ENCODE peak calls at places on chromosome 6, in ten cellular contexts. One of them, this sample, is unnamed.

GRCh38 chr6:10404799-10405524 is 9.9 kb downstream of the TFAP2A start:
- DNase-seq in stimulated activated CD8-positive, alpha-beta memory T cell treated with anti-CD3 and anti-CD28 coated beads, Interleukin-15, amount 100 ng/mL, for 24 hours: no peak
- DNase-seq in cardiac fibroblast: no peak
- DNase-seq in DMS79: no peak
- DNase-seq in IMR-90: no peak
- DNase-seq in astrocyte of the hippocampus: no peak
- DNase-seq in T-helper 1 cell: no peak
- DNase-seq in DMS53: no peak
- DNase-seq in activated gamma-delta T cell treated with anti-CD3 and anti-CD28 coated beads, Interleukin-2, amount 50 U/mL, for 16 hours: no peak
- DNase-seq in ovary: no peak
- DNase-seq in this sample: peak; percentile 38

GRCh38 chr6:2885967-2886731 is 17.0 kb downstream of the SERPINB9 start:
- DNase-seq in ovary: no peak
- DNase-seq in DMS53: peak; percentile 56
- DNase-seq in IMR-90: no peak
- DNase-seq in DMS79: no peak
- DNase-seq in activated gamma-delta T cell treated with anti-CD3 and anti-CD28 coated beads, Interleukin-2, amount 50 U/mL, for 16 hours: no peak
- DNase-seq in stimulated activated CD8-positive, alpha-beta memory T cell treated with anti-CD3 and anti-CD28 coated beads, Interleukin-15, amount 100 ng/mL, for 24 hours: no peak
- DNase-seq in T-helper 1 cell: no peak
- DNase-seq in astrocyte of the hippocampus: no peak
- DNase-seq in cardiac fibroblast: no peak
- DNase-seq in this sample: no peak

GRCh38 chr6:56683882-56684281 is 41.2 kb upstream of the DST start:
- DNase-seq in stimulated activated CD8-positive, alpha-beta memory T cell treated with anti-CD3 and anti-CD28 coated beads, Interleukin-15, amount 100 ng/mL, for 24 hours: no peak
- DNase-seq in T-helper 1 cell: no peak
- DNase-seq in ovary: no peak
- DNase-seq in astrocyte of the hippocampus: peak; percentile 79
- DNase-seq in IMR-90: peak; percentile 93
- DNase-seq in cardiac fibroblast: peak; percentile 96
- DNase-seq in DMS53: peak; percentile 88
- DNase-seq in activated gamma-delta T cell treated with anti-CD3 and anti-CD28 coated beads, Interleukin-2, amount 50 U/mL, for 16 hours: no peak
- DNase-seq in DMS79: no peak
- DNase-seq in this sample: peak; percentile 94

GRCh38 chr6:72042088-72042487 is 155.7 kb downstream of the RIMS1 start:
- DNase-seq in cardiac fibroblast: peak; percentile 3
- DNase-seq in DMS79: no peak
- DNase-seq in astrocyte of the hippocampus: no peak
- DNase-seq in ovary: no peak
- DNase-seq in DMS53: peak; percentile 34
- DNase-seq in activated gamma-delta T cell treated with anti-CD3 and anti-CD28 coated beads, Interleukin-2, amount 50 U/mL, for 16 hours: no peak
- DNase-seq in stimulated activated CD8-positive, alpha-beta memory T cell treated with anti-CD3 and anti-CD28 coated beads, Interleukin-15, amount 100 ng/mL, for 24 hours: no peak
- DNase-seq in T-helper 1 cell: no peak
- DNase-seq in IMR-90: no peak
- DNase-seq in this sample: no peak

GRCh38 chr6:16921399-16922110 is 160.3 kb upstream of the ATXN1 start:
- DNase-seq in activated gamma-delta T cell treated with anti-CD3 and anti-CD28 coated beads, Interleukin-2, amount 50 U/mL, for 16 hours: no peak
- DNase-seq in T-helper 1 cell: no peak
- DNase-seq in DMS53: no peak
- DNase-seq in ovary: no peak
- DNase-seq in cardiac fibroblast: no peak
- DNase-seq in stimulated activated CD8-positive, alpha-beta memory T cell treated with anti-CD3 and anti-CD28 coated beads, Interleukin-15, amount 100 ng/mL, for 24 hours: no peak
- DNase-seq in IMR-90: peak; percentile 97
- DNase-seq in DMS79: no peak
- DNase-seq in astrocyte of the hippocampus: no peak
- DNase-seq in this sample: no peak

GRCh38 chr6:102848210-102848609 is 1454.7 kb downstream of the GRIK2 start:
- DNase-seq in astrocyte of the hippocampus: no peak
- DNase-seq in stimulated activated CD8-positive, alpha-beta memory T cell treated with anti-CD3 and anti-CD28 coated beads, Interleukin-15, amount 100 ng/mL, for 24 hours: no peak
- DNase-seq in T-helper 1 cell: no peak
- DNase-seq in ovary: no peak
- DNase-seq in cardiac fibroblast: no peak
- DNase-seq in DMS79: no peak
- DNase-seq in DMS53: no peak
- DNase-seq in activated gamma-delta T cell treated with anti-CD3 and anti-CD28 coated beads, Interleukin-2, amount 50 U/mL, for 16 hours: no peak
- DNase-seq in IMR-90: no peak
- DNase-seq in this sample: no peak

GRCh38 chr6:35900448-35900847 is 20.4 kb downstream of the SRPK1 start:
- DNase-seq in activated gamma-delta T cell treated with anti-CD3 and anti-CD28 coated beads, Interleukin-2, amount 50 U/mL, for 16 hours: no peak
- DNase-seq in IMR-90: no peak
- DNase-seq in cardiac fibroblast: no peak
- DNase-seq in T-helper 1 cell: no peak
- DNase-seq in DMS79: no peak
- DNase-seq in DMS53: no peak
- DNase-seq in astrocyte of the hippocampus: no peak
- DNase-seq in stimulated activated CD8-positive, alpha-beta memory T cell treated with anti-CD3 and anti-CD28 coated beads, Interleukin-15, amount 100 ng/mL, for 24 hours: no peak
- DNase-seq in ovary: no peak
- DNase-seq in this sample: no peak

GRCh38 chr6:157982297-157982579 is 575 bp downstream of the SYNJ2 start:
- DNase-seq in ovary: peak; percentile 40
- DNase-seq in DMS53: peak; percentile 74
- DNase-seq in stimulated activated CD8-positive, alpha-beta memory T cell treated with anti-CD3 and anti-CD28 coated beads, Interleukin-15, amount 100 ng/mL, for 24 hours: no peak
- DNase-seq in astrocyte of the hippocampus: peak; percentile 67
- DNase-seq in T-helper 1 cell: peak; percentile 26
- DNase-seq in activated gamma-delta T cell treated with anti-CD3 and anti-CD28 coated beads, Interleukin-2, amount 50 U/mL, for 16 hours: no peak
- DNase-seq in IMR-90: no peak
- DNase-seq in cardiac fibroblast: peak; percentile 46
- DNase-seq in DMS79: peak; percentile 16
- DNase-seq in this sample: peak; percentile 50

GRCh38 chr6:160881409-160881808 is 110.2 kb upstream of the MAP3K4 start:
- DNase-seq in DMS53: no peak
- DNase-seq in IMR-90: no peak
- DNase-seq in ovary: no peak
- DNase-seq in activated gamma-delta T cell treated with anti-CD3 and anti-CD28 coated beads, Interleukin-2, amount 50 U/mL, for 16 hours: no peak
- DNase-seq in stimulated activated CD8-positive, alpha-beta memory T cell treated with anti-CD3 and anti-CD28 coated beads, Interleukin-15, amount 100 ng/mL, for 24 hours: no peak
- DNase-seq in DMS79: no peak
- DNase-seq in astrocyte of the hippocampus: no peak
- DNase-seq in T-helper 1 cell: no peak
- DNase-seq in cardiac fibroblast: peak; percentile 2
- DNase-seq in this sample: no peak

GRCh38 chr6:116329156-116329555 is 41.6 kb upstream of the DSE start:
- DNase-seq in DMS79: no peak
- DNase-seq in astrocyte of the hippocampus: no peak
- DNase-seq in activated gamma-delta T cell treated with anti-CD3 and anti-CD28 coated beads, Interleukin-2, amount 50 U/mL, for 16 hours: no peak
- DNase-seq in ovary: no peak
- DNase-seq in DMS53: no peak
- DNase-seq in IMR-90: peak; percentile 38
- DNase-seq in cardiac fibroblast: peak; percentile 37
- DNase-seq in T-helper 1 cell: no peak
- DNase-seq in stimulated activated CD8-positive, alpha-beta memory T cell treated with anti-CD3 and anti-CD28 coated beads, Interleukin-15, amount 100 ng/mL, for 24 hours: no peak
- DNase-seq in this sample: peak; percentile 20

This sample was measured in EL.